ENCODE peak calls at places on chromosomes 13 and 19, in five cellular contexts. Z is body of pancreas, R is fibroblast of mammary gland, Y is mucosa of descending colon, A is tibial artery. U is an unnamed sample.

GRCh38 chr19:9848060-9848459 is 12.9 kb downstream of the PIN1 start:
- DNase-seq in Z (no peak), R (no peak), Y (peak), A (no peak), U (no peak)

GRCh38 chr19:43820098-43820860 is 6.8 kb upstream of the ZNF283 start:
- DNase-seq in Z (peak), R (peak), Y (peak), A (no peak), U (peak)

GRCh38 chr19:9878511-9879196 is 43.5 kb downstream of the PIN1 start:
- DNase-seq in Z (no peak), R (no peak), Y (no peak), A (no peak), U (no peak)

GRCh38 chr19:29375429-29376093 is 150.2 kb upstream of the VSTM2B start:
- DNase-seq in Z (no peak), R (no peak), Y (no peak), A (peak), U (peak)

GRCh38 chr13:38688674-38689073 is 1.8 kb downstream of the FREM2 start:
- DNase-seq in Z (peak), R (no peak), Y (no peak), A (no peak), U (no peak)

GRCh38 chr13:75360170-75360569 is 121.8 kb downstream of the TBC1D4 start:
- DNase-seq in Z (no peak), R (no peak), Y (no peak), A (no peak), U (no peak)

GRCh38 chr13:33090755-33091454 is 74.7 kb downstream of the KL start:
- DNase-seq in Z (no peak), R (no peak), Y (no peak), A (no peak), U (no peak)

GRCh38 chr13:92681239-92681638 is 545.4 kb upstream of the GPC6 start:
- DNase-seq in Z (no peak), R (no peak), Y (no peak), A (no peak), U (no peak)

GRCh38 chr13:73140804-73141203 is 82.0 kb downstream of the KLF5 start:
- DNase-seq in Z (peak), R (no peak), Y (no peak), A (no peak), U (no peak)

GRCh38 chr19:2587001-2587719 is 111.2 kb downstream of the GADD45B start:
- DNase-seq in Z (no peak), R (no peak), Y (no peak), A (peak), U (no peak)

GRCh38 chr19:35015576-35016351 is 14.5 kb upstream of the SCN1B start:
- DNase-seq in Z (no peak), R (peak), Y (no peak), A (no peak), U (no peak)

GRCh38 chr19:1130801-1131717 is 27.3 kb downstream of the GPX4 start:
- DNase-seq in Z (no peak), R (no peak), Y (no peak), A (no peak), U (no peak)

GRCh38 chr13:81171065-81171647 is 830.2 kb upstream of the SPRY2 start:
- DNase-seq in Z (no peak), R (peak), Y (no peak), A (no peak), U (no peak)

GRCh38 chr19:42074513-42075363 is 1.2 kb upstream of the ZNF574 start:
- DNase-seq in Z (no peak), R (peak), Y (peak), A (no peak), U (no peak)

GRCh38 chr13:73496711-73497110 is 437.9 kb downstream of the KLF5 start:
- DNase-seq in Z (no peak), R (no peak), Y (no peak), A (no peak), U (no peak)

GRCh38 chr13:100347941-100348340 is 240.6 kb downstream of the GGACT start:
- DNase-seq in Z (no peak), R (peak), Y (peak), A (no peak), U (no peak)

GRCh38 chr19:397321-397720 is 11.6 kb downstream of the C2CD4C start:
- DNase-seq in Z (no peak), R (no peak), Y (no peak), A (no peak), U (peak)

GRCh38 chr13:47190696-47191095 is 293.8 kb upstream of the HTR2A start:
- DNase-seq in Z (no peak), R (peak), Y (no peak), A (no peak), U (no peak)